ENCODE peak calls at places on chromosomes 2 and 18, in five cellular contexts. B is HFF-Myc; V is stimulated activated CD4-positive, alpha-beta T cell treated with anti-CD3 and anti-CD28 coated beads, Interleukin-2, amount 100 ng/mL, for 48 hours; F is G401; S is skeletal muscle cell. L is an unnamed sample.

GRCh38 chr2:45960057-45960863 is 308.8 kb downstream of the PRKCE start:
- DNase-seq in F (no peak), B (no peak), S (no peak), V (no peak), L (no peak)

GRCh38 chr18:489244-490023 is 11.1 kb downstream of the COLEC12 start:
- DNase-seq in V (no peak), B (no peak), S (no peak), F (no peak), L (no peak)

GRCh38 chr18:361100-361732 is 93.4 kb upstream of the THOC1 start:
- DNase-seq in F (no peak), V (no peak), S (no peak), B (no peak), L (no peak)

GRCh38 chr2:3483227-3483985 is 35.9 kb downstream of the ADI1 start:
- DNase-seq in S (no peak), V (no peak), F (peak), B (no peak), L (peak)

GRCh38 chr18:40738321-40738880 is 1216.6 kb upstream of the PIK3C3 start:
- DNase-seq in B (no peak), V (no peak), S (no peak), F (no peak), L (no peak)

GRCh38 chr18:9708057-9708881 is at the start of gene RAB31:
- DNase-seq in V (no peak), B (no peak), S (peak), F (peak), L (peak)

GRCh38 chr18:49111191-49111988 is 160.6 kb upstream of the SMAD7 start:
- DNase-seq in V (no peak), F (no peak), B (no peak), S (no peak), L (peak)

GRCh38 chr2:8608411-8608954 is 73.4 kb upstream of the ID2 start:
- DNase-seq in B (no peak), S (no peak), V (no peak), F (no peak), L (no peak)

GRCh38 chr2:158786897-158787296 is 8.2 kb upstream of the DAPL1 start:
- DNase-seq in S (no peak), V (no peak), B (no peak), F (no peak), L (no peak)

GRCh38 chr18:11553098-11553940 is 56.1 kb upstream of the SLC35G4 start:
- DNase-seq in F (peak), B (peak), V (peak), S (peak), L (peak)

GRCh38 chr2:57598552-57598951 is 448.1 kb upstream of the VRK2 start:
- DNase-seq in B (no peak), S (no peak), V (no peak), F (no peak), L (no peak)

GRCh38 chr2:65096948-65097347 is 33.0 kb downstream of the RAB1A start:
- DNase-seq in S (no peak), F (no peak), B (no peak), V (no peak), L (peak)

GRCh38 chr18:63963610-63964256 is 6.1 kb upstream of the SERPINB8 start:
- DNase-seq in V (no peak), S (no peak), B (peak), F (peak), L (peak)

GRCh38 chr2:119248311-119248710 is 24.7 kb downstream of the STEAP3 start:
- DNase-seq in V (no peak), F (no peak), B (no peak), S (peak), L (peak)

GRCh38 chr18:212780-213179 is 54.4 kb downstream of the USP14 start:
- DNase-seq in F (no peak), S (no peak), B (no peak), V (no peak), L (no peak)

GRCh38 chr18:59070181-59070912 is 69.3 kb upstream of the SEC11C start:
- DNase-seq in B (peak), S (peak), V (peak), F (peak), L (peak)

GRCh38 chr2:218946621-218947020 is 12.8 kb upstream of the CDK5R2 start:
- DNase-seq in B (no peak), S (no peak), F (no peak), V (no peak), L (no peak)

GRCh38 chr2:210224660-210225460 is at the start of gene ACADL:
- DNase-seq in V (peak), S (no peak), F (peak), B (no peak), L (peak)

GRCh38 chr18:58596265-58596681 is 32.6 kb downstream of the ALPK2 start:
- DNase-seq in F (peak), S (no peak), B (no peak), V (no peak), L (no peak)

GRCh38 chr2:98350411-98350810 is 4.2 kb downstream of the CNGA3 start:
- DNase-seq in S (no peak), V (no peak), B (no peak), F (no peak), L (no peak)

GRCh38 chr2:137229834-137230233 is 464.5 kb downstream of the THSD7B start:
- DNase-seq in F (no peak), V (no peak), B (no peak), S (no peak), L (peak)

GRCh38 chr2:69581774-69582581 is 61.6 kb downstream of the AAK1 start:
- DNase-seq in V (no peak), F (peak), S (no peak), B (no peak), L (peak)

GRCh38 chr2:75407038-75407530 is 153.7 kb downstream of the EVA1A start:
- DNase-seq in F (no peak), V (no peak), B (no peak), S (no peak), L (no peak)

GRCh38 chr18:54338230-54338629 is 19.4 kb downstream of the STARD6 start:
- DNase-seq in S (no peak), V (no peak), F (no peak), B (no peak), L (no peak)